ENCODE peak calls at places on chromosomes 11 and 22, in ten cellular contexts. A is brain pericyte, X is mammary epithelial cell, Q is left cardiac atrium, V is neural crest cell, I is fibroblast of mammary gland, H is astrocyte of the hippocampus, C is epithelial cell of esophagus, G is posterior cingulate gyrus, Y is NCI-H1930. F is an unnamed sample.

GRCh38 chr11:10298342-10298741 is 4.3 kb upstream of the SBF2 start:
- DNase-seq in A (peak), X (peak), Q (no peak), V (no peak), I (peak), H (peak), C (peak), G (no peak), Y (no peak), F (no peak)

GRCh38 chr11:725624-726202 is 19.7 kb downstream of the EPS8L2 start:
- DNase-seq in A (no peak), X (no peak), Q (no peak), V (no peak), I (no peak), H (no peak), C (no peak), G (no peak), Y (no peak), F (no peak)

GRCh38 chr11:2213890-2214526 is 42.4 kb upstream of the TH start:
- DNase-seq in A (no peak), X (no peak), Q (no peak), V (no peak), I (no peak), H (no peak), C (no peak), G (no peak), Y (no peak), F (no peak)

GRCh38 chr11:75816561-75817239 is 1.7 kb downstream of the UVRAG start:
- DNase-seq in A (no peak), X (no peak), Q (no peak), V (no peak), I (peak), H (peak), C (no peak), G (no peak), Y (no peak), F (no peak)

GRCh38 chr22:29914165-29914564 is 31.2 kb downstream of the MTMR3 start:
- DNase-seq in A (no peak), X (peak), Q (no peak), V (no peak), I (peak), H (peak), C (peak), G (no peak), Y (no peak), F (no peak)

GRCh38 chr11:87425943-87426342 is 388.2 kb downstream of the TMEM135 start:
- DNase-seq in A (no peak), X (no peak), Q (no peak), V (no peak), I (no peak), H (peak), C (no peak), G (no peak), Y (no peak), F (no peak)

GRCh38 chr11:8366316-8366715 is 102.6 kb upstream of the LMO1 start:
- DNase-seq in A (no peak), X (no peak), Q (no peak), V (no peak), I (no peak), H (no peak), C (no peak), G (no peak), Y (no peak), F (no peak)

GRCh38 chr22:29907753-29908515 is 25.0 kb downstream of the MTMR3 start:
- DNase-seq in A (peak), X (peak), Q (peak), V (no peak), I (peak), H (peak), C (peak), G (no peak), Y (no peak), F (no peak)

GRCh38 chr11:71542382-71542781 is 4.6 kb downstream of the KRTAP5-8 start:
- DNase-seq in A (no peak), X (no peak), Q (no peak), V (no peak), I (no peak), H (no peak), C (no peak), G (no peak), Y (no peak), F (no peak)

GRCh38 chr22:43777204-43777671 is 34.9 kb downstream of the EFCAB6 start:
- DNase-seq in A (no peak), X (peak), Q (no peak), V (no peak), I (peak), H (peak), C (peak), G (peak), Y (no peak), F (no peak)

F was measured in neuronal stem cell.